ENCODE peak calls at places on chromosomes 3 and 15, in six cellular contexts. One of them, this sample, is unnamed.

GRCh38 chr15:35458176-35458856 is 87.6 kb downstream of the DPH6 start:
- DNase-seq in psoas muscle: no peak
- DNase-seq in stomach: no peak
- DNase-seq in tibial nerve: no peak
- DNase-seq in left ventricle myocardium inferior: no peak
- DNase-seq in mucosa of descending colon: no peak
- DNase-seq in this sample: peak; percentile 45

GRCh38 chr15:52191207-52191606 is at the start of gene GNB5:
- DNase-seq in psoas muscle: no peak
- DNase-seq in mucosa of descending colon: no peak
- DNase-seq in left ventricle myocardium inferior: no peak
- DNase-seq in tibial nerve: no peak
- DNase-seq in stomach: no peak
- DNase-seq in this sample: no peak

GRCh38 chr3:29275309-29275708 is 5.6 kb upstream of the RBMS3 start:
- DNase-seq in left ventricle myocardium inferior: peak; percentile 16
- DNase-seq in psoas muscle: no peak
- DNase-seq in stomach: no peak
- DNase-seq in tibial nerve: peak; percentile 24
- DNase-seq in mucosa of descending colon: no peak
- DNase-seq in this sample: peak; percentile 75

GRCh38 chr3:65402597-65402996 is 636.1 kb downstream of the MAGI1 start:
- DNase-seq in left ventricle myocardium inferior: no peak
- DNase-seq in psoas muscle: peak; percentile 89
- DNase-seq in mucosa of descending colon: no peak
- DNase-seq in tibial nerve: no peak
- DNase-seq in stomach: no peak
- DNase-seq in this sample: peak; percentile 97

GRCh38 chr15:53033709-53034108 is 243.6 kb upstream of the ONECUT1 start:
- DNase-seq in left ventricle myocardium inferior: no peak
- DNase-seq in mucosa of descending colon: no peak
- DNase-seq in stomach: no peak
- DNase-seq in psoas muscle: no peak
- DNase-seq in tibial nerve: no peak
- DNase-seq in this sample: no peak

GRCh38 chr3:115081444-115081843 is 65.6 kb downstream of the ZBTB20 start:
- DNase-seq in tibial nerve: no peak
- DNase-seq in mucosa of descending colon: no peak
- DNase-seq in psoas muscle: no peak
- DNase-seq in stomach: no peak
- DNase-seq in left ventricle myocardium inferior: no peak
- DNase-seq in this sample: no peak

GRCh38 chr3:64209866-64210609 is 15.2 kb downstream of the PRICKLE2 start:
- DNase-seq in mucosa of descending colon: peak; percentile 71
- DNase-seq in stomach: peak; percentile 27
- DNase-seq in psoas muscle: peak; percentile 84
- DNase-seq in left ventricle myocardium inferior: peak; percentile 71
- DNase-seq in tibial nerve: peak; percentile 65
- DNase-seq in this sample: peak; percentile 71

GRCh38 chr3:174821477-174821876 is 37.7 kb upstream of the NAALADL2 start:
- DNase-seq in tibial nerve: no peak
- DNase-seq in stomach: no peak
- DNase-seq in left ventricle myocardium inferior: no peak
- DNase-seq in psoas muscle: no peak
- DNase-seq in mucosa of descending colon: no peak
- DNase-seq in this sample: peak; percentile 8

GRCh38 chr15:90620379-90621134 is 90.8 kb downstream of the CRTC3 start:
- DNase-seq in left ventricle myocardium inferior: no peak
- DNase-seq in tibial nerve: no peak
- DNase-seq in psoas muscle: no peak
- DNase-seq in stomach: no peak
- DNase-seq in mucosa of descending colon: no peak
- DNase-seq in this sample: no peak

GRCh38 chr3:182436547-182436946 is 356.8 kb upstream of the ATP11B start:
- DNase-seq in left ventricle myocardium inferior: no peak
- DNase-seq in stomach: no peak
- DNase-seq in psoas muscle: no peak
- DNase-seq in mucosa of descending colon: no peak
- DNase-seq in tibial nerve: no peak
- DNase-seq in this sample: no peak

GRCh38 chr3:126474498-126475410 is 937 bp downstream of the ZXDC start:
- DNase-seq in tibial nerve: no peak
- DNase-seq in mucosa of descending colon: peak; percentile 80
- DNase-seq in stomach: peak; percentile 53
- DNase-seq in left ventricle myocardium inferior: no peak
- DNase-seq in psoas muscle: peak; percentile 79
- DNase-seq in this sample: peak; percentile 30

GRCh38 chr15:70741107-70741511 is 22.2 kb downstream of the UACA start:
- DNase-seq in stomach: peak; percentile 65
- DNase-seq in mucosa of descending colon: no peak
- DNase-seq in psoas muscle: peak; percentile 74
- DNase-seq in left ventricle myocardium inferior: peak; percentile 62
- DNase-seq in tibial nerve: peak; percentile 39
- DNase-seq in this sample: peak; percentile 93

GRCh38 chr3:31546725-31547124 is 14.0 kb downstream of the STT3B start:
- DNase-seq in left ventricle myocardium inferior: no peak
- DNase-seq in mucosa of descending colon: no peak
- DNase-seq in tibial nerve: no peak
- DNase-seq in psoas muscle: no peak
- DNase-seq in stomach: no peak
- DNase-seq in this sample: no peak

GRCh38 chr15:20355256-20355868 is 186.2 kb downstream of the GOLGA6L6 start:
- DNase-seq in mucosa of descending colon: peak; percentile 53
- DNase-seq in left ventricle myocardium inferior: no peak
- DNase-seq in tibial nerve: no peak
- DNase-seq in stomach: no peak
- DNase-seq in psoas muscle: peak; percentile 51
- DNase-seq in this sample: no peak

GRCh38 chr3:69200384-69201068 is 78.1 kb upstream of the LMOD3 start:
- DNase-seq in left ventricle myocardium inferior: no peak
- DNase-seq in mucosa of descending colon: peak; percentile 54
- DNase-seq in tibial nerve: no peak
- DNase-seq in psoas muscle: no peak
- DNase-seq in stomach: peak; percentile 73
- DNase-seq in this sample: peak; percentile 78

GRCh38 chr3:34012102-34012461 is 213.7 kb downstream of the PDCD6IP start:
- DNase-seq in stomach: no peak
- DNase-seq in tibial nerve: no peak
- DNase-seq in psoas muscle: no peak
- DNase-seq in left ventricle myocardium inferior: no peak
- DNase-seq in mucosa of descending colon: no peak
- DNase-seq in this sample: peak; percentile 99

GRCh38 chr15:78977091-78977571 is 32.3 kb upstream of the CTSH start:
- DNase-seq in tibial nerve: no peak
- DNase-seq in stomach: no peak
- DNase-seq in left ventricle myocardium inferior: no peak
- DNase-seq in mucosa of descending colon: no peak
- DNase-seq in psoas muscle: no peak
- DNase-seq in this sample: no peak

GRCh38 chr3:106482436-106482835 is 613.6 kb upstream of the CBLB start:
- DNase-seq in psoas muscle: no peak
- DNase-seq in left ventricle myocardium inferior: no peak
- DNase-seq in mucosa of descending colon: no peak
- DNase-seq in stomach: no peak
- DNase-seq in tibial nerve: no peak
- DNase-seq in this sample: no peak

GRCh38 chr3:171225101-171225674 is 198.7 kb upstream of the SLC2A2 start:
- DNase-seq in psoas muscle: no peak
- DNase-seq in left ventricle myocardium inferior: no peak
- DNase-seq in stomach: no peak
- DNase-seq in tibial nerve: no peak
- DNase-seq in mucosa of descending colon: no peak
- DNase-seq in this sample: no peak

GRCh38 chr3:172577962-172578560 is 54.8 kb upstream of the TNFSF10 start:
- DNase-seq in mucosa of descending colon: no peak
- DNase-seq in tibial nerve: no peak
- DNase-seq in psoas muscle: no peak
- DNase-seq in left ventricle myocardium inferior: no peak
- DNase-seq in stomach: no peak
- DNase-seq in this sample: no peak

GRCh38 chr3:52299815-52300611 is 12.4 kb downstream of the GLYCTK start:
- DNase-seq in psoas muscle: no peak
- DNase-seq in stomach: peak; percentile 62
- DNase-seq in left ventricle myocardium inferior: peak; percentile 55
- DNase-seq in tibial nerve: no peak
- DNase-seq in mucosa of descending colon: no peak
- DNase-seq in this sample: no peak

GRCh38 chr3:193262707-193263106 is 21.7 kb downstream of the PLAAT1 start:
- DNase-seq in stomach: no peak
- DNase-seq in psoas muscle: no peak
- DNase-seq in left ventricle myocardium inferior: no peak
- DNase-seq in mucosa of descending colon: no peak
- DNase-seq in tibial nerve: no peak
- DNase-seq in this sample: no peak

DNA sequence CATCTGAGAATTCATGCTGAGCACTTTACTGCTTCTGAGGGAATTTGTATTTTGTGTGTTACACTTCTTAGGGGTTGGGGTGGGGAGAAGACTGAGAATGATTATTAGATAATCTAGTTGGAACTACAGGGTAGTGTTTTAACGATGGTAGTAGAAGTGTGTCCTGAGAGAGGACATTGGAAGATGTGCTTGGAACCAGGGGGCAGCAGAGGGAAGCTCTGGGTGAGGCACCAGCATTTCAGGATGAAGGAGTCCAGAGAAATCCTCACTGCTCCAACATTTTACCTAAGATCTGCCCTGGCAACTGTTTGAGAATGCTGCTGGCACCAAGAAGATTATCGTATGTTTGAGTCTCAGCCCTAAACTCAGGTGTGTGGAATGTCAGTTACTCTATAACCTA is 145.5 kb downstream of the SQOR start:
- DNase-seq in psoas muscle: no peak
- DNase-seq in left ventricle myocardium inferior: no peak
- DNase-seq in mucosa of descending colon: no peak
- DNase-seq in stomach: no peak
- DNase-seq in tibial nerve: no peak
- DNase-seq in this sample: no peak
- TF ChIP-seq CTCF in psoas muscle: no peak
- TF ChIP-seq CTCF in left ventricle myocardium inferior: no peak
- TF ChIP-seq CTCF in mucosa of descending colon: no peak
- TF ChIP-seq CTCF in stomach: no peak
- TF ChIP-seq CTCF in tibial nerve: no peak
- TF ChIP-seq CTCF in this sample: no peak

DNA sequence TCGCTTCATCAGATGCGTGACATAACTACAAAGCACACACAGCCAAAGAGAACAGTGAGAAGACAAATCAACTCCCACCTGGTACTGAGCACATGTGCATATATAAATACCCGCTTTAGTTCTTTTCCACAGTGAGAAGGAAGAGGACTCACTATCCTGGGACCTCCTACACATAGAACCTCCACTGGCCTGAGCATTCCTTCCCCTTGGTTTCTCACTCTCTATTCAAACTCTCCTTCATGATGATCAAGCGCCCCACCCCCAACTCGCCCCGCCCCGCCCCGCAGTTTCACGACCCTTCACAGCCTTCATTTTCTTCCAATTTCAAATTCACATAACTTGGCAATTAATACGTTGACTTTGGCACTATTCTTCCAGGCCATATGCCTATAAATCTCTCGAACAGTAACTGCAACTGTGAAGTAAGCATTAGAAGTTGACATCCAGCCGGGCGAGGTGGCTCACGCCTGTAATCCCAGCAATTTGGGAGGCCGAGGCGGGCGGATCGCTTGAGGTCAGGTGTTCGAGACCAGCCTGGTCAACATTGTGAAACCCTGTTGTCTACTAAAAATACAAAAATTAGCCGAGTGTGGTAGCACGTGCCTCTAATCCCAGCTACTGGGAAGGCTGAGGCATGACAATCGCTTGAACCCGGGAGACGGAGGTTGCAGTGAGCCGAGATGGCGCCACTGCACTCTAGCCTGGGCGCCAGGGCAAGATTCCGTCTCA is 1.1 kb downstream of the RPS17 start:
- DNase-seq in stomach: no peak
- DNase-seq in psoas muscle: no peak
- DNase-seq in tibial nerve: no peak
- DNase-seq in mucosa of descending colon: no peak
- DNase-seq in left ventricle myocardium inferior: no peak
- DNase-seq in this sample: peak; percentile 38
- H3K4me3 ChIP-seq in stomach: peak overlapping the region; percentile 73
- H3K4me3 ChIP-seq in psoas muscle: peak overlapping the region; percentile 93
- H3K4me3 ChIP-seq in tibial nerve: peak overlapping the region; percentile 80
- H3K4me3 ChIP-seq in mucosa of descending colon: peak overlapping the region; percentile 62
- H3K4me3 ChIP-seq in left ventricle myocardium inferior: peak overlapping the region; percentile 81
- H3K4me3 ChIP-seq in this sample: peak overlapping the region; percentile 99

DNA sequence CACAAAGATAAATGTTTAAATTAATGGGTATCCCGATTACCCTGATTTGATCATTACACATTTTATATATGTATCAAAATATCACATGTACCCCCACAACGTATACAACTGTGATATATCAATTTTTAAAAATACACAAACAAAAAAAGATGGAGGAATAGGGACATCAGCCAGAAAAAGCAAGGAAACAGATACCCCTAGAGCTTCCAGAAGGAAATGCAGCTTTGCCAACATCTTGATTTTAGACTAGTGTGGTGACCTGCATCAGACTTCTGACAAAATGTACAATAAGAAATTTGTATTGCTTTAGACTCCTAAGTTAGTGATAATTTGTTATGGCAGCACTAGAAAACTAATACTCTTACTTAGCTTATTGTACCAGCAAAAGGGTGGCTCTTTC is 483.8 kb downstream of the TUSC7 start:
- DNase-seq in tibial nerve: no peak
- DNase-seq in psoas muscle: no peak
- DNase-seq in mucosa of descending colon: no peak
- DNase-seq in stomach: no peak
- DNase-seq in left ventricle myocardium inferior: no peak
- DNase-seq in this sample: peak; percentile 24
- TF ChIP-seq CTCF in tibial nerve: peak; percentile 7
- TF ChIP-seq CTCF in psoas muscle: no peak
- TF ChIP-seq CTCF in mucosa of descending colon: no peak
- TF ChIP-seq CTCF in stomach: no peak
- TF ChIP-seq CTCF in left ventricle myocardium inferior: no peak
- TF ChIP-seq CTCF in this sample: peak; percentile 59

GRCh38 chr15:40871749-40872617 is 2.1 kb downstream of the RHOV start:
- DNase-seq in stomach: peak; percentile 85
- DNase-seq in left ventricle myocardium inferior: no peak
- DNase-seq in psoas muscle: no peak
- DNase-seq in mucosa of descending colon: peak; percentile 85
- DNase-seq in tibial nerve: no peak
- DNase-seq in this sample: no peak

GRCh38 chr15:40873625-40874561 is at the start of gene RHOV:
- DNase-seq in tibial nerve: no peak
- DNase-seq in mucosa of descending colon: peak; percentile 89
- DNase-seq in left ventricle myocardium inferior: peak; percentile 38
- DNase-seq in psoas muscle: peak; percentile 66
- DNase-seq in stomach: peak; percentile 82
- DNase-seq in this sample: no peak

GRCh38 chr15:40875996-40876740 is 2.1 kb upstream of the RHOV start:
- DNase-seq in left ventricle myocardium inferior: no peak
- DNase-seq in psoas muscle: no peak
- DNase-seq in mucosa of descending colon: peak; percentile 28
- DNase-seq in stomach: no peak
- DNase-seq in tibial nerve: no peak
- DNase-seq in this sample: no peak

GRCh38 chr15:40870716-40871115 is 3.3 kb downstream of the RHOV start:
- DNase-seq in mucosa of descending colon: no peak
- DNase-seq in left ventricle myocardium inferior: no peak
- DNase-seq in stomach: no peak
- DNase-seq in tibial nerve: no peak
- DNase-seq in psoas muscle: no peak
- DNase-seq in this sample: no peak

GRCh38 chr15:40872791-40873526 is 1.1 kb downstream of the RHOV start:
- DNase-seq in psoas muscle: no peak
- DNase-seq in stomach: no peak
- DNase-seq in tibial nerve: no peak
- DNase-seq in mucosa of descending colon: peak; percentile 51
- DNase-seq in left ventricle myocardium inferior: no peak
- DNase-seq in this sample: no peak
- H3K4me3 ChIP-seq in psoas muscle: peak overlapping the region; percentile 70
- H3K4me3 ChIP-seq in stomach: no peak overlapping the region
- H3K4me3 ChIP-seq in tibial nerve: no peak overlapping the region
- H3K4me3 ChIP-seq in mucosa of descending colon: no peak overlapping the region
- H3K4me3 ChIP-seq in left ventricle myocardium inferior: peak overlapping the region; percentile 71
- H3K4me3 ChIP-seq in this sample: no peak overlapping the region